ENCODE peak calls at places on chromosomes 13 and 19, in four cellular contexts. One of them, this sample, is unnamed.

GRCh38 chr19:13087795-13088537 is 14.7 kb downstream of the LYL1 start:
- DNase-seq in choroid plexus epithelial cell: no peak
- DNase-seq in psoas muscle: no peak
- DNase-seq in right lobe of liver: peak
- DNase-seq in this sample: no peak

GRCh38 chr19:3492919-3493318 is 7.6 kb downstream of the DOHH start:
- DNase-seq in choroid plexus epithelial cell: no peak
- DNase-seq in psoas muscle: no peak
- DNase-seq in right lobe of liver: no peak
- DNase-seq in this sample: no peak

GRCh38 chr13:113748101-113748861 is 10.7 kb upstream of the TMEM255B start:
- DNase-seq in choroid plexus epithelial cell: no peak
- DNase-seq in psoas muscle: no peak
- DNase-seq in right lobe of liver: no peak
- DNase-seq in this sample: peak

GRCh38 chr19:40519352-40520322 is 52.8 kb downstream of the SPTBN4 start:
- DNase-seq in choroid plexus epithelial cell: peak
- DNase-seq in psoas muscle: peak
- DNase-seq in right lobe of liver: no peak
- DNase-seq in this sample: no peak

GRCh38 chr19:54209748-54210494 is 9.3 kb downstream of the RPS9 start:
- DNase-seq in choroid plexus epithelial cell: peak
- DNase-seq in psoas muscle: peak
- DNase-seq in right lobe of liver: peak
- DNase-seq in this sample: peak

GRCh38 chr13:31545616-31546015 is 193.7 kb upstream of the RXFP2 start:
- DNase-seq in choroid plexus epithelial cell: peak
- DNase-seq in psoas muscle: no peak
- DNase-seq in right lobe of liver: no peak
- DNase-seq in this sample: no peak

GRCh38 chr13:42650470-42650869 is 76.5 kb downstream of the TNFSF11 start:
- DNase-seq in choroid plexus epithelial cell: no peak
- DNase-seq in psoas muscle: no peak
- DNase-seq in right lobe of liver: no peak
- DNase-seq in this sample: no peak

GRCh38 chr19:6744381-6745288 is 5.2 kb downstream of the TRIP10 start:
- DNase-seq in choroid plexus epithelial cell: peak
- DNase-seq in psoas muscle: peak
- DNase-seq in right lobe of liver: no peak
- DNase-seq in this sample: peak

GRCh38 chr19:30068528-30069395 is 126.7 kb downstream of the URI1 start:
- DNase-seq in choroid plexus epithelial cell: no peak
- DNase-seq in psoas muscle: no peak
- DNase-seq in right lobe of liver: peak
- DNase-seq in this sample: no peak

GRCh38 chr19:54172764-54173699 is at the start of gene TMC4:
- DNase-seq in choroid plexus epithelial cell: peak
- DNase-seq in psoas muscle: no peak
- DNase-seq in right lobe of liver: no peak
- DNase-seq in this sample: no peak

GRCh38 chr19:13622727-13623126 is 116.4 kb upstream of the CACNA1A start:
- DNase-seq in choroid plexus epithelial cell: no peak
- DNase-seq in psoas muscle: no peak
- DNase-seq in right lobe of liver: no peak
- DNase-seq in this sample: no peak

GRCh38 chr19:1852294-1852646 is 4.0 kb upstream of the REXO1 start:
- DNase-seq in choroid plexus epithelial cell: no peak
- DNase-seq in psoas muscle: no peak
- DNase-seq in right lobe of liver: no peak
- DNase-seq in this sample: no peak

GRCh38 chr19:29583196-29584006 is 22.7 kb upstream of the POP4 start:
- DNase-seq in choroid plexus epithelial cell: peak
- DNase-seq in psoas muscle: no peak
- DNase-seq in right lobe of liver: no peak
- DNase-seq in this sample: no peak

GRCh38 chr13:50208826-50209335 is 193.6 kb downstream of the KCNRG start:
- DNase-seq in choroid plexus epithelial cell: peak
- DNase-seq in psoas muscle: peak
- DNase-seq in right lobe of liver: no peak
- DNase-seq in this sample: peak

GRCh38 chr13:43686557-43686956 is 100.2 kb downstream of the ENOX1 start:
- DNase-seq in choroid plexus epithelial cell: peak
- DNase-seq in psoas muscle: peak
- DNase-seq in right lobe of liver: no peak
- DNase-seq in this sample: peak
- TF ChIP-seq CTCF in choroid plexus epithelial cell: no peak
- TF ChIP-seq CTCF in psoas muscle: no peak
- TF ChIP-seq CTCF in right lobe of liver: no peak
- TF ChIP-seq CTCF in this sample: no peak

DNA sequence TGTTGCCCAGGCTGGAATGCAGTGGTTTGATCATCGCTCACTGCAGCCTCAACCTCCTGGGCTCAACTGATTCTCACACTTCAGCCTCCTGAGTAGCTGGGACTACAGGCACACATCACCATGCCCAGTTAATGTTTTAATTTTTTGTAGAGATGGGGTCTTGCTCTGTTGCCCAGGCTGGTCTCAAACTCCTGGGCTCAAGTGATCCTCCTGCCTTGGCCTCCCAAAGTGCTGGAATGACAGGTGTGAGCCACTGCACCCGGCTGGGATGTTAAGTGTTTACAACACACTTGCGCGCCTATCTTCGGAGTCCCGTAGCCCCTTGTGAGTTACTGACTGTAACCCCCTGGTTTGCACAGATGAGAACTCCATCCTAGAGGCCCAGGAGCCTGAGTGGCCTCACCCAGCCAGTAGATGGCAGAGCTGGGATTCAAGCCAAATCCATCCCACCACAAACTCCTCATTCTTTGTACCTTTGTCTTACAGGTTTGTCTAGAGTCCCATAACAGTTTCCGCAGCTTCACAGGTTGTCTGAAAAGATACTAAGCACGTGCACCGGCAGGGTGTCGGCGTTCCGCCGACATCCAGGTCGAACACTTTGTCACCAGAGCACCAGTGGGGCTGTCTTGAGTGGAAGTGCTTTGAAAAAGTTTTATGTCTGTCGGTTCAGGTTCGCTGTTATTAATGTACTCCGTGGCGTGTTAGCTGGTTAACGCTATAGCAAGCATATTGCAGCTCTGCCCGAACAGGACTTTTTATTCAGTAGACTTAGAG is 14.7 kb downstream of the MAG start:
- DNase-seq in choroid plexus epithelial cell: no peak
- DNase-seq in psoas muscle: no peak
- DNase-seq in right lobe of liver: no peak
- DNase-seq in this sample: no peak
- TF ChIP-seq CTCF in choroid plexus epithelial cell: peak
- TF ChIP-seq CTCF in psoas muscle: no peak
- TF ChIP-seq CTCF in right lobe of liver: no peak
- TF ChIP-seq CTCF in this sample: no peak

GRCh38 chr13:26255717-26256277 is 1.9 kb downstream of the CDK8 start:
- DNase-seq in choroid plexus epithelial cell: peak
- DNase-seq in psoas muscle: no peak
- DNase-seq in right lobe of liver: no peak
- DNase-seq in this sample: no peak
- TF ChIP-seq CTCF in choroid plexus epithelial cell: no peak
- TF ChIP-seq CTCF in psoas muscle: no peak
- TF ChIP-seq CTCF in right lobe of liver: peak
- TF ChIP-seq CTCF in this sample: no peak

GRCh38 chr19:39413269-39413902 is 917 bp downstream of the PLEKHG2 start:
- DNase-seq in choroid plexus epithelial cell: peak
- DNase-seq in psoas muscle: peak
- DNase-seq in right lobe of liver: peak
- DNase-seq in this sample: peak

GRCh38 chr19:39412867-39413268 is 399 bp downstream of the PLEKHG2 start:
- DNase-seq in choroid plexus epithelial cell: no peak
- DNase-seq in psoas muscle: no peak
- DNase-seq in right lobe of liver: no peak
- DNase-seq in this sample: peak

GRCh38 chr19:39415111-39416046 is 2.9 kb downstream of the PLEKHG2 start:
- DNase-seq in choroid plexus epithelial cell: no peak
- DNase-seq in psoas muscle: no peak
- DNase-seq in right lobe of liver: no peak
- DNase-seq in this sample: no peak

GRCh38 chr19:39412100-39412866 is at the start of gene PLEKHG2:
- DNase-seq in choroid plexus epithelial cell: peak
- DNase-seq in psoas muscle: peak
- DNase-seq in right lobe of liver: peak
- DNase-seq in this sample: peak

GRCh38 chr19:39413903-39414608 is 1.6 kb downstream of the PLEKHG2 start:
- DNase-seq in choroid plexus epithelial cell: no peak
- DNase-seq in psoas muscle: peak
- DNase-seq in right lobe of liver: peak
- DNase-seq in this sample: no peak
- TF ChIP-seq CTCF in choroid plexus epithelial cell: peak
- TF ChIP-seq CTCF in psoas muscle: no peak
- TF ChIP-seq CTCF in right lobe of liver: no peak
- TF ChIP-seq CTCF in this sample: no peak